ENCODE peak calls at places on chromosome 10, in ten cellular contexts. S, I, T, W, N, Y, V, L, O and C are unnamed samples.

GRCh38 chr10:130250127-130250526 is 113.9 kb downstream of the GLRX3 start:
- DNase-seq in S (no peak), I (no peak), T (no peak), W (no peak), N (no peak), Y (no peak), V (no peak), L (no peak), O (no peak), C (no peak)

GRCh38 chr10:72007246-72007892 is 43.2 kb downstream of the CHST3 start:
- DNase-seq in S (no peak), I (no peak), T (no peak), W (no peak), N (no peak), Y (no peak), V (no peak), L (no peak), O (no peak), C (no peak)

GRCh38 chr10:131978851-131979250 is 2.9 kb downstream of the BNIP3 start:
- DNase-seq in S (no peak), I (no peak), T (no peak), W (no peak), N (no peak), Y (no peak), V (no peak), L (no peak), O (no peak), C (no peak)

GRCh38 chr10:4781955-4782354 is 44.1 kb upstream of the AKR1E2 start:
- DNase-seq in S (no peak), I (no peak), T (no peak), W (no peak), N (no peak), Y (no peak), V (no peak), L (no peak), O (no peak), C (no peak)

GRCh38 chr10:86169066-86169465 is 197.5 kb downstream of the GRID1 start:
- DNase-seq in S (no peak), I (no peak), T (no peak), W (no peak), N (no peak), Y (no peak), V (no peak), L (no peak), O (no peak), C (no peak)

GRCh38 chr10:27710009-27710408 is 35.6 kb downstream of the MKX start:
- DNase-seq in S (no peak), I (no peak), T (no peak), W (no peak), N (no peak), Y (no peak), V (no peak), L (no peak), O (no peak), C (no peak)

GRCh38 chr10:88389456-88389855 is 193.7 kb downstream of the RNLS start:
- DNase-seq in S (peak; percentile 38), I (peak; percentile 55), T (peak; percentile 83), W (peak; percentile 83), N (peak; percentile 39), Y (peak; percentile 38), V (peak; percentile 15), L (peak; percentile 77), O (no peak), C (peak; percentile 77)

GRCh38 chr10:78408011-78408410 is 374.3 kb downstream of the RPS24 start:
- DNase-seq in S (no peak), I (no peak), T (no peak), W (no peak), N (no peak), Y (no peak), V (no peak), L (no peak), O (no peak), C (no peak)

GRCh38 chr10:48691812-48692528 is 7.3 kb downstream of the WDFY4 start:
- DNase-seq in S (no peak), I (no peak), T (no peak), W (no peak), N (no peak), Y (no peak), V (no peak), L (no peak), O (no peak), C (no peak)

GRCh38 chr10:31623466-31623865 is 304.4 kb downstream of the ZEB1 start:
- DNase-seq in S (peak; percentile 89), I (no peak), T (no peak), W (peak; percentile 71), N (no peak), Y (no peak), V (no peak), L (no peak), O (peak; percentile 76), C (no peak)